ENCODE peak calls at places on chromosomes 5 and 9, in ten cellular contexts. One of them, this sample, is unnamed.

GRCh38 chr9:132283863-132284262 is 70.9 kb downstream of the SETX start:
- DNase-seq in NCI-H1105: no peak
- DNase-seq in Panc1: no peak
- DNase-seq in mucosa of descending colon: no peak
- DNase-seq in NCI-H1930: no peak
- DNase-seq in ureter: no peak
- DNase-seq in frontal cortex: peak; percentile 18
- DNase-seq in AG10803: peak; percentile 31
- DNase-seq in IMR-90: peak; percentile 86
- DNase-seq in fibroblast of gingiva: no peak
- DNase-seq in this sample: no peak

GRCh38 chr9:109001275-109001676 is 12.0 kb downstream of the CTNNAL1 start:
- DNase-seq in NCI-H1105: no peak
- DNase-seq in Panc1: no peak
- DNase-seq in mucosa of descending colon: no peak
- DNase-seq in NCI-H1930: no peak
- DNase-seq in ureter: no peak
- DNase-seq in frontal cortex: no peak
- DNase-seq in AG10803: peak; percentile 79
- DNase-seq in IMR-90: peak; percentile 93
- DNase-seq in fibroblast of gingiva: peak; percentile 15
- DNase-seq in this sample: no peak

GRCh38 chr5:125348221-125348692 is 601.8 kb upstream of the ZNF608 start:
- DNase-seq in NCI-H1105: no peak
- DNase-seq in Panc1: no peak
- DNase-seq in mucosa of descending colon: no peak
- DNase-seq in NCI-H1930: peak; percentile 1
- DNase-seq in ureter: no peak
- DNase-seq in frontal cortex: no peak
- DNase-seq in AG10803: peak; percentile 47
- DNase-seq in IMR-90: no peak
- DNase-seq in fibroblast of gingiva: peak; percentile 82
- DNase-seq in this sample: no peak

GRCh38 chr9:135664266-135664665 is 1.2 kb downstream of the LCN9 start:
- DNase-seq in NCI-H1105: no peak
- DNase-seq in Panc1: no peak
- DNase-seq in mucosa of descending colon: no peak
- DNase-seq in NCI-H1930: no peak
- DNase-seq in ureter: no peak
- DNase-seq in frontal cortex: no peak
- DNase-seq in AG10803: no peak
- DNase-seq in IMR-90: no peak
- DNase-seq in fibroblast of gingiva: no peak
- DNase-seq in this sample: no peak

GRCh38 chr5:80190960-80191359 is 64.9 kb downstream of the SERINC5 start:
- DNase-seq in NCI-H1105: no peak
- DNase-seq in Panc1: no peak
- DNase-seq in mucosa of descending colon: no peak
- DNase-seq in NCI-H1930: no peak
- DNase-seq in ureter: no peak
- DNase-seq in frontal cortex: no peak
- DNase-seq in AG10803: no peak
- DNase-seq in IMR-90: no peak
- DNase-seq in fibroblast of gingiva: no peak
- DNase-seq in this sample: no peak

GRCh38 chr5:180296778-180297177 is 4.9 kb upstream of the MAPK9 start:
- DNase-seq in NCI-H1105: no peak
- DNase-seq in Panc1: no peak
- DNase-seq in mucosa of descending colon: no peak
- DNase-seq in NCI-H1930: no peak
- DNase-seq in ureter: no peak
- DNase-seq in frontal cortex: no peak
- DNase-seq in AG10803: peak; percentile 18
- DNase-seq in IMR-90: peak; percentile 13
- DNase-seq in fibroblast of gingiva: no peak
- DNase-seq in this sample: no peak

GRCh38 chr9:93565089-93565488 is 11.3 kb upstream of the PHF2 start:
- DNase-seq in NCI-H1105: no peak
- DNase-seq in Panc1: no peak
- DNase-seq in mucosa of descending colon: no peak
- DNase-seq in NCI-H1930: no peak
- DNase-seq in ureter: no peak
- DNase-seq in frontal cortex: no peak
- DNase-seq in AG10803: no peak
- DNase-seq in IMR-90: no peak
- DNase-seq in fibroblast of gingiva: no peak
- DNase-seq in this sample: no peak

GRCh38 chr9:89387970-89388867 is 69.9 kb downstream of the SECISBP2 start:
- DNase-seq in NCI-H1105: no peak
- DNase-seq in Panc1: no peak
- DNase-seq in mucosa of descending colon: no peak
- DNase-seq in NCI-H1930: no peak
- DNase-seq in ureter: peak; percentile 68
- DNase-seq in frontal cortex: peak; percentile 77
- DNase-seq in AG10803: peak; percentile 95
- DNase-seq in IMR-90: peak; percentile 82
- DNase-seq in fibroblast of gingiva: peak; percentile 95
- DNase-seq in this sample: peak; percentile 35

GRCh38 chr9:5321058-5321457 is 16.5 kb upstream of the RLN2 start:
- DNase-seq in NCI-H1105: no peak
- DNase-seq in Panc1: no peak
- DNase-seq in mucosa of descending colon: no peak
- DNase-seq in NCI-H1930: no peak
- DNase-seq in ureter: no peak
- DNase-seq in frontal cortex: no peak
- DNase-seq in AG10803: no peak
- DNase-seq in IMR-90: peak; percentile 22
- DNase-seq in fibroblast of gingiva: no peak
- DNase-seq in this sample: no peak

GRCh38 chr5:107948377-107948776 is 277.6 kb upstream of the EFNA5 start:
- DNase-seq in NCI-H1105: no peak
- DNase-seq in Panc1: no peak
- DNase-seq in mucosa of descending colon: no peak
- DNase-seq in NCI-H1930: no peak
- DNase-seq in ureter: no peak
- DNase-seq in frontal cortex: no peak
- DNase-seq in AG10803: no peak
- DNase-seq in IMR-90: no peak
- DNase-seq in fibroblast of gingiva: no peak
- DNase-seq in this sample: no peak

GRCh38 chr5:911601-912000 is 18.9 kb downstream of the TRIP13 start:
- DNase-seq in NCI-H1105: no peak
- DNase-seq in Panc1: peak; percentile 70
- DNase-seq in mucosa of descending colon: no peak
- DNase-seq in NCI-H1930: no peak
- DNase-seq in ureter: no peak
- DNase-seq in frontal cortex: no peak
- DNase-seq in AG10803: no peak
- DNase-seq in IMR-90: peak; percentile 64
- DNase-seq in fibroblast of gingiva: peak; percentile 16
- DNase-seq in this sample: no peak

GRCh38 chr5:1108865-1109174 is 3.0 kb downstream of the SLC12A7 start:
- DNase-seq in NCI-H1105: no peak
- DNase-seq in Panc1: no peak
- DNase-seq in mucosa of descending colon: no peak
- DNase-seq in NCI-H1930: no peak
- DNase-seq in ureter: no peak
- DNase-seq in frontal cortex: no peak
- DNase-seq in AG10803: no peak
- DNase-seq in IMR-90: no peak
- DNase-seq in fibroblast of gingiva: no peak
- DNase-seq in this sample: peak; percentile 47

GRCh38 chr5:68708156-68708841 is 385.5 kb upstream of the SLC30A5 start:
- DNase-seq in NCI-H1105: no peak
- DNase-seq in Panc1: no peak
- DNase-seq in mucosa of descending colon: no peak
- DNase-seq in NCI-H1930: no peak
- DNase-seq in ureter: no peak
- DNase-seq in frontal cortex: no peak
- DNase-seq in AG10803: no peak
- DNase-seq in IMR-90: no peak
- DNase-seq in fibroblast of gingiva: no peak
- DNase-seq in this sample: no peak

GRCh38 chr5:141521244-141521781 is 32.4 kb downstream of the PCDHGC5 start:
- DNase-seq in NCI-H1105: no peak
- DNase-seq in Panc1: peak; percentile 97
- DNase-seq in mucosa of descending colon: no peak
- DNase-seq in NCI-H1930: no peak
- DNase-seq in ureter: no peak
- DNase-seq in frontal cortex: no peak
- DNase-seq in AG10803: peak; percentile 99
- DNase-seq in IMR-90: peak; percentile 100
- DNase-seq in fibroblast of gingiva: peak; percentile 98
- DNase-seq in this sample: peak; percentile 47

GRCh38 chr5:32138839-32139493 is 35.2 kb downstream of the GOLPH3 start:
- DNase-seq in NCI-H1105: no peak
- DNase-seq in Panc1: no peak
- DNase-seq in mucosa of descending colon: no peak
- DNase-seq in NCI-H1930: no peak
- DNase-seq in ureter: no peak
- DNase-seq in frontal cortex: no peak
- DNase-seq in AG10803: no peak
- DNase-seq in IMR-90: peak; percentile 45
- DNase-seq in fibroblast of gingiva: no peak
- DNase-seq in this sample: no peak

GRCh38 chr9:78811562-78812276 is 514.8 kb downstream of the PSAT1 start:
- DNase-seq in NCI-H1105: no peak
- DNase-seq in Panc1: no peak
- DNase-seq in mucosa of descending colon: no peak
- DNase-seq in NCI-H1930: no peak
- DNase-seq in ureter: no peak
- DNase-seq in frontal cortex: no peak
- DNase-seq in AG10803: peak; percentile 63
- DNase-seq in IMR-90: peak; percentile 61
- DNase-seq in fibroblast of gingiva: no peak
- DNase-seq in this sample: no peak

GRCh38 chr5:138353550-138353893 is 1.0 kb downstream of the KDM3B start:
- DNase-seq in NCI-H1105: no peak
- DNase-seq in Panc1: no peak
- DNase-seq in mucosa of descending colon: no peak
- DNase-seq in NCI-H1930: no peak
- DNase-seq in ureter: no peak
- DNase-seq in frontal cortex: no peak
- DNase-seq in AG10803: peak; percentile 53
- DNase-seq in IMR-90: no peak
- DNase-seq in fibroblast of gingiva: no peak
- DNase-seq in this sample: no peak

GRCh38 chr9:93974151-93974550 is 19.0 kb upstream of the BARX1 start:
- DNase-seq in NCI-H1105: no peak
- DNase-seq in Panc1: no peak
- DNase-seq in mucosa of descending colon: no peak
- DNase-seq in NCI-H1930: no peak
- DNase-seq in ureter: no peak
- DNase-seq in frontal cortex: no peak
- DNase-seq in AG10803: peak; percentile 37
- DNase-seq in IMR-90: no peak
- DNase-seq in fibroblast of gingiva: peak; percentile 94
- DNase-seq in this sample: no peak

GRCh38 chr5:113375492-113376060 is 59.2 kb downstream of the TSSK1B start:
- DNase-seq in NCI-H1105: no peak
- DNase-seq in Panc1: no peak
- DNase-seq in mucosa of descending colon: no peak
- DNase-seq in NCI-H1930: no peak
- DNase-seq in ureter: no peak
- DNase-seq in frontal cortex: no peak
- DNase-seq in AG10803: no peak
- DNase-seq in IMR-90: no peak
- DNase-seq in fibroblast of gingiva: no peak
- DNase-seq in this sample: no peak

GRCh38 chr5:52709171-52709925 is 78.4 kb upstream of the ITGA1 start:
- DNase-seq in NCI-H1105: no peak
- DNase-seq in Panc1: no peak
- DNase-seq in mucosa of descending colon: no peak
- DNase-seq in NCI-H1930: no peak
- DNase-seq in ureter: no peak
- DNase-seq in frontal cortex: no peak
- DNase-seq in AG10803: no peak
- DNase-seq in IMR-90: peak; percentile 42
- DNase-seq in fibroblast of gingiva: no peak
- DNase-seq in this sample: no peak

GRCh38 chr5:55694152-55694830 is 17.8 kb downstream of the SLC38A9 start:
- DNase-seq in NCI-H1105: no peak
- DNase-seq in Panc1: no peak
- DNase-seq in mucosa of descending colon: no peak
- DNase-seq in NCI-H1930: no peak
- DNase-seq in ureter: no peak
- DNase-seq in frontal cortex: no peak
- DNase-seq in AG10803: peak; percentile 62
- DNase-seq in IMR-90: peak; percentile 43
- DNase-seq in fibroblast of gingiva: peak; percentile 37
- DNase-seq in this sample: no peak

GRCh38 chr9:86357091-86357866 is 3.1 kb upstream of the TUT7 start:
- DNase-seq in NCI-H1105: no peak
- DNase-seq in Panc1: no peak
- DNase-seq in mucosa of descending colon: no peak
- DNase-seq in NCI-H1930: no peak
- DNase-seq in ureter: no peak
- DNase-seq in frontal cortex: no peak
- DNase-seq in AG10803: no peak
- DNase-seq in IMR-90: no peak
- DNase-seq in fibroblast of gingiva: no peak
- DNase-seq in this sample: no peak

GRCh38 chr9:86940774-86941173 is 6.5 kb downstream of the GAS1 start:
- DNase-seq in NCI-H1105: peak; percentile 70
- DNase-seq in Panc1: no peak
- DNase-seq in mucosa of descending colon: no peak
- DNase-seq in NCI-H1930: no peak
- DNase-seq in ureter: no peak
- DNase-seq in frontal cortex: no peak
- DNase-seq in AG10803: no peak
- DNase-seq in IMR-90: no peak
- DNase-seq in fibroblast of gingiva: no peak
- DNase-seq in this sample: no peak

GRCh38 chr5:169121631-169122420 is 179.1 kb downstream of the SLIT3 start:
- DNase-seq in NCI-H1105: no peak
- DNase-seq in Panc1: no peak
- DNase-seq in mucosa of descending colon: no peak
- DNase-seq in NCI-H1930: no peak
- DNase-seq in ureter: no peak
- DNase-seq in frontal cortex: no peak
- DNase-seq in AG10803: peak; percentile 96
- DNase-seq in IMR-90: no peak
- DNase-seq in fibroblast of gingiva: peak; percentile 34
- DNase-seq in this sample: no peak

GRCh38 chr5:177310332-177310731 is 1.4 kb downstream of the MXD3 start:
- DNase-seq in NCI-H1105: no peak
- DNase-seq in Panc1: no peak
- DNase-seq in mucosa of descending colon: peak; percentile 46
- DNase-seq in NCI-H1930: no peak
- DNase-seq in ureter: no peak
- DNase-seq in frontal cortex: no peak
- DNase-seq in AG10803: no peak
- DNase-seq in IMR-90: no peak
- DNase-seq in fibroblast of gingiva: no peak
- DNase-seq in this sample: no peak

GRCh38 chr5:102981957-102982635 is 137.8 kb downstream of the GIN1 start:
- DNase-seq in NCI-H1105: no peak
- DNase-seq in Panc1: no peak
- DNase-seq in mucosa of descending colon: no peak
- DNase-seq in NCI-H1930: no peak
- DNase-seq in ureter: no peak
- DNase-seq in frontal cortex: no peak
- DNase-seq in AG10803: no peak
- DNase-seq in IMR-90: no peak
- DNase-seq in fibroblast of gingiva: no peak
- DNase-seq in this sample: no peak

GRCh38 chr5:73968729-73969128 is 342.7 kb downstream of the ARHGEF28 start:
- DNase-seq in NCI-H1105: no peak
- DNase-seq in Panc1: no peak
- DNase-seq in mucosa of descending colon: no peak
- DNase-seq in NCI-H1930: no peak
- DNase-seq in ureter: no peak
- DNase-seq in frontal cortex: no peak
- DNase-seq in AG10803: peak; percentile 55
- DNase-seq in IMR-90: peak; percentile 12
- DNase-seq in fibroblast of gingiva: no peak
- DNase-seq in this sample: no peak

GRCh38 chr5:59535561-59535960 is 358.0 kb downstream of the PDE4D start:
- DNase-seq in NCI-H1105: no peak
- DNase-seq in Panc1: no peak
- DNase-seq in mucosa of descending colon: no peak
- DNase-seq in NCI-H1930: no peak
- DNase-seq in ureter: no peak
- DNase-seq in frontal cortex: no peak
- DNase-seq in AG10803: no peak
- DNase-seq in IMR-90: no peak
- DNase-seq in fibroblast of gingiva: no peak
- DNase-seq in this sample: no peak

This sample was measured in body of pancreas.